ENCODE peak calls at places on chromosomes 7 and 10, in four cellular contexts. Z is activated naive CD8-positive, alpha-beta T cell treated with anti-CD3 and anti-CD28 coated beads, Interleukin-2, amount 50 U/mL, for 24 hours; B is heart left ventricle; G is stromal cell of bone marrow. T is an unnamed sample.

GRCh38 chr7:139108256-139109187 is 998 bp downstream of the ZC3HAV1 start:
- DNase-seq in Z (no peak), B (peak; percentile 36), G (peak; percentile 3), T (peak; percentile 75)

GRCh38 chr10:77939561-77940001 is 13.0 kb upstream of the DLG5 start:
- DNase-seq in Z (no peak), B (peak; percentile 37), G (peak; percentile 85), T (no peak)

GRCh38 chr10:88218362-88218761 is 354.9 kb downstream of the PTEN start:
- DNase-seq in Z (no peak), B (no peak), G (no peak), T (no peak)

GRCh38 chr10:132939957-132940790 is 2.2 kb downstream of the CFAP46 start:
- DNase-seq in Z (peak; percentile 67), B (peak; percentile 54), G (peak; percentile 18), T (no peak)

GRCh38 chr7:25565949-25566348 is 337.7 kb upstream of the NPVF start:
- DNase-seq in Z (peak; percentile 58), B (no peak), G (peak; percentile 48), T (peak; percentile 81)

GRCh38 chr7:12800501-12800900 is 113.1 kb downstream of the ARL4A start:
- DNase-seq in Z (no peak), B (no peak), G (no peak), T (no peak)

GRCh38 chr10:80462277-80462985 is 8.3 kb downstream of the TSPAN14 start:
- DNase-seq in Z (no peak), B (no peak), G (no peak), T (peak; percentile 43)

GRCh38 chr7:81769891-81770818 is at the start of gene HGF:
- DNase-seq in Z (no peak), B (peak; percentile 72), G (peak; percentile 76), T (peak; percentile 88)

GRCh38 chr7:45259966-45260646 is 102.5 kb downstream of the RAMP3 start:
- DNase-seq in Z (peak; percentile 81), B (peak; percentile 47), G (no peak), T (peak; percentile 49)

GRCh38 chr7:47379629-47380324 is 202.1 kb downstream of the TNS3 start:
- DNase-seq in Z (no peak), B (peak; percentile 89), G (no peak), T (peak; percentile 94)

GRCh38 chr10:82643601-82644000 is 768.6 kb downstream of the NRG3 start:
- DNase-seq in Z (no peak), B (no peak), G (no peak), T (no peak)

GRCh38 chr7:50473531-50473930 is 23.4 kb upstream of the FIGNL1 start:
- DNase-seq in Z (no peak), B (no peak), G (no peak), T (no peak)

GRCh38 chr10:104391150-104391968 is 37.7 kb downstream of the CFAP58 start:
- DNase-seq in Z (no peak), B (no peak), G (no peak), T (no peak)

GRCh38 chr7:158386866-158387820 is 200.5 kb downstream of the PTPRN2 start:
- DNase-seq in Z (no peak), B (no peak), G (no peak), T (no peak)

GRCh38 chr10:23439920-23440875 is 1.3 kb downstream of the OTUD1 start:
- DNase-seq in Z (peak; percentile 41), B (peak; percentile 40), G (peak; percentile 45), T (peak; percentile 73)

GRCh38 chr7:156178214-156178613 is 366.0 kb upstream of the SHH start:
- DNase-seq in Z (no peak), B (no peak), G (no peak), T (no peak)

GRCh38 chr7:2815523-2816240 is 28.4 kb downstream of the GNA12 start:
- DNase-seq in Z (no peak), B (no peak), G (no peak), T (no peak)

GRCh38 chr7:139748373-139748765 is 29.4 kb downstream of the HIPK2 start:
- DNase-seq in Z (no peak), B (peak; percentile 54), G (no peak), T (peak; percentile 76)

GRCh38 chr7:115015619-115016018 is 93.7 kb downstream of the MDFIC start:
- DNase-seq in Z (no peak), B (no peak), G (peak; percentile 19), T (no peak)

GRCh38 chr10:85993840-85994507 is 372.6 kb downstream of the GRID1 start:
- DNase-seq in Z (no peak), B (no peak), G (no peak), T (no peak)

GRCh38 chr7:15175103-15175502 is 272.6 kb upstream of the DGKB start:
- DNase-seq in Z (no peak), B (no peak), G (peak; percentile 4), T (no peak)

GRCh38 chr7:139451638-139452037 is 31.8 kb downstream of the KLRG2 start:
- DNase-seq in Z (no peak), B (no peak), G (no peak), T (no peak)

GRCh38 chr7:22633286-22633953 is 93.6 kb upstream of the IL6 start:
- DNase-seq in Z (no peak), B (no peak), G (no peak), T (no peak)

GRCh38 chr7:289756-290553 is at the start of gene FOXL3:
- DNase-seq in Z (no peak), B (peak; percentile 21), G (no peak), T (no peak)

GRCh38 chr10:122078965-122079401 is 90.0 kb downstream of the TACC2 start:
- DNase-seq in Z (no peak), B (peak; percentile 59), G (no peak), T (peak; percentile 77)

GRCh38 chr7:34603711-34604444 is 54.1 kb upstream of the NPSR1 start:
- DNase-seq in Z (no peak), B (peak; percentile 50), G (no peak), T (peak; percentile 35)

GRCh38 chr10:17216217-17216900 is 11.7 kb upstream of the VIM start:
- DNase-seq in Z (peak; percentile 22), B (no peak), G (peak; percentile 98), T (no peak)

GRCh38 chr7:135827391-135827790 is 78.8 kb upstream of the FAM180A start:
- DNase-seq in Z (no peak), B (no peak), G (no peak), T (no peak)

GRCh38 chr7:142420554-142421362 is 162.9 kb upstream of the PRSS58 start:
- DNase-seq in Z (no peak), B (no peak), G (no peak), T (no peak)

GRCh38 chr10:45280113-45280512 is 35.3 kb downstream of the OR13A1 start:
- DNase-seq in Z (no peak), B (no peak), G (no peak), T (peak; percentile 23)

GRCh38 chr7:34839645-34840044 is 181.6 kb downstream of the NPSR1 start:
- DNase-seq in Z (no peak), B (no peak), G (no peak), T (no peak)

GRCh38 chr10:11164806-11165590 is 147.3 kb downstream of the CELF2 start:
- DNase-seq in Z (peak; percentile 77), B (peak; percentile 72), G (peak; percentile 86), T (peak; percentile 63)

GRCh38 chr10:21499910-21500577 is 25.4 kb downstream of the SKIDA1 start:
- DNase-seq in Z (peak; percentile 19), B (peak; percentile 34), G (no peak), T (peak; percentile 57)

GRCh38 chr7:74174606-74175082 is 488 bp downstream of the EIF4H start:
- DNase-seq in Z (peak; percentile 42), B (peak; percentile 42), G (peak; percentile 30), T (peak; percentile 66)

GRCh38 chr7:5324961-5325360 is 42.2 kb downstream of the SLC29A4 start:
- DNase-seq in Z (no peak), B (no peak), G (no peak), T (no peak)

T was measured in right cardiac atrium.